ENCODE peak calls at places on chromosomes 6 and 20, in nine cellular contexts. P, I, E, B, W, R, H, G and D are unnamed samples.

GRCh38 chr6:5761370-5761769 is 245.4 kb downstream of the NRN1 start:
- DNase-seq in P (no peak), I (no peak), E (no peak), B (no peak), W (no peak), R (no peak), H (no peak), G (no peak), D (no peak)

GRCh38 chr6:680204-680603 is 12.7 kb downstream of the EXOC2 start:
- DNase-seq in P (no peak), I (no peak), E (no peak), B (no peak), W (no peak), R (no peak), H (no peak), G (no peak), D (no peak)

GRCh38 chr6:51778666-51779065 is 308.7 kb downstream of the PKHD1 start:
- DNase-seq in P (no peak), I (no peak), E (no peak), B (no peak), W (no peak), R (no peak), H (no peak), G (no peak), D (no peak)

GRCh38 chr6:19311786-19312185 is 525.4 kb upstream of the ID4 start:
- DNase-seq in P (no peak), I (no peak), E (no peak), B (no peak), W (no peak), R (no peak), H (no peak), G (no peak), D (no peak)

GRCh38 chr6:64252256-64252655 is 616.7 kb downstream of the PHF3 start:
- DNase-seq in P (no peak), I (no peak), E (no peak), B (no peak), W (no peak), R (no peak), H (no peak), G (no peak), D (no peak)

GRCh38 chr6:152981989-152982767 is 663 bp downstream of the FBXO5 start:
- DNase-seq in P (peak), I (no peak), E (no peak), B (peak), W (no peak), R (no peak), H (no peak), G (no peak), D (no peak)

GRCh38 chr6:106141441-106142237 is 55.5 kb downstream of the PRDM1 start:
- DNase-seq in P (peak), I (no peak), E (peak), B (no peak), W (no peak), R (no peak), H (no peak), G (no peak), D (no peak)

GRCh38 chr6:126038234-126038633 is 51.9 kb downstream of the TRMT11 start:
- DNase-seq in P (no peak), I (no peak), E (no peak), B (no peak), W (no peak), R (no peak), H (no peak), G (no peak), D (no peak)

GRCh38 chr6:2412731-2413130 is 167.3 kb upstream of the GMDS start:
- DNase-seq in P (no peak), I (no peak), E (no peak), B (no peak), W (peak), R (no peak), H (no peak), G (no peak), D (peak)

GRCh38 chr6:31752739-31753319 is 9.6 kb upstream of the SAPCD1 start:
- DNase-seq in P (no peak), I (no peak), E (no peak), B (no peak), W (peak), R (no peak), H (no peak), G (no peak), D (peak)

GRCh38 chr6:30163090-30163917 is at the start of gene TRIM15:
- DNase-seq in P (peak), I (no peak), E (no peak), B (no peak), W (no peak), R (no peak), H (peak), G (no peak), D (no peak)

GRCh38 chr6:84150680-84151079 is 76.8 kb downstream of the CEP162 start:
- DNase-seq in P (no peak), I (peak), E (no peak), B (no peak), W (peak), R (no peak), H (no peak), G (no peak), D (peak)

GRCh38 chr6:57173886-57174510 is 1.9 kb downstream of the BAG2 start:
- DNase-seq in P (no peak), I (peak), E (no peak), B (no peak), W (peak), R (peak), H (no peak), G (no peak), D (peak)

GRCh38 chr20:25005220-25005619 is 12.7 kb upstream of the APMAP start:
- DNase-seq in P (no peak), I (peak), E (no peak), B (no peak), W (no peak), R (no peak), H (no peak), G (no peak), D (no peak)

GRCh38 chr6:82033631-82034211 is 213.8 kb downstream of the IBTK start:
- DNase-seq in P (no peak), I (no peak), E (no peak), B (peak), W (peak), R (no peak), H (no peak), G (no peak), D (peak)

GRCh38 chr20:48629960-48630315 is 197.9 kb downstream of the PREX1 start:
- DNase-seq in P (no peak), I (no peak), E (no peak), B (no peak), W (no peak), R (no peak), H (no peak), G (no peak), D (no peak)

GRCh38 chr6:46990031-46990644 is 52.0 kb downstream of the ADGRF1 start:
- DNase-seq in P (no peak), I (no peak), E (no peak), B (peak), W (no peak), R (no peak), H (no peak), G (no peak), D (peak)

GRCh38 chr20:61575151-61575937 is 323.3 kb downstream of the CDH4 start:
- DNase-seq in P (no peak), I (no peak), E (no peak), B (no peak), W (no peak), R (peak), H (no peak), G (no peak), D (no peak)

GRCh38 chr6:149431905-149432775 is 32.1 kb downstream of the SUMO4 start:
- DNase-seq in P (peak), I (peak), E (peak), B (peak), W (peak), R (peak), H (peak), G (peak), D (peak)

GRCh38 chr6:37783831-37784584 is 35.5 kb upstream of the ZFAND3 start:
- DNase-seq in P (no peak), I (peak), E (peak), B (peak), W (peak), R (no peak), H (no peak), G (no peak), D (peak)

GRCh38 chr6:29927841-29928388 is 14.4 kb upstream of the HLA-A start:
- DNase-seq in P (no peak), I (no peak), E (no peak), B (no peak), W (no peak), R (no peak), H (no peak), G (no peak), D (no peak)

GRCh38 chr6:135267085-135267484 is 86.0 kb downstream of the MYB start:
- DNase-seq in P (no peak), I (no peak), E (no peak), B (no peak), W (no peak), R (no peak), H (no peak), G (no peak), D (no peak)

GRCh38 chr6:10465633-10466499 is 51.0 kb upstream of the TFAP2A start:
- DNase-seq in P (no peak), I (no peak), E (peak), B (no peak), W (peak), R (peak), H (peak), G (no peak), D (peak)

GRCh38 chr6:116564296-116564695 is 7.0 kb upstream of the RWDD1 start:
- DNase-seq in P (no peak), I (no peak), E (no peak), B (no peak), W (no peak), R (no peak), H (no peak), G (no peak), D (no peak)

GRCh38 chr6:150143521-150144293 is 863 bp downstream of the PPP1R14C start:
- DNase-seq in P (no peak), I (no peak), E (peak), B (peak), W (no peak), R (no peak), H (no peak), G (no peak), D (no peak)

GRCh38 chr6:109059591-109060021 is 35.0 kb downstream of the SESN1 start:
- DNase-seq in P (no peak), I (no peak), E (no peak), B (no peak), W (peak), R (no peak), H (no peak), G (no peak), D (peak)

GRCh38 chr6:159304641-159305040 is 135.4 kb downstream of the FNDC1 start:
- DNase-seq in P (no peak), I (no peak), E (no peak), B (no peak), W (no peak), R (no peak), H (no peak), G (no peak), D (no peak)

GRCh38 chr6:33897193-33897479 is 93.3 kb upstream of the MLN start:
- DNase-seq in P (no peak), I (no peak), E (no peak), B (no peak), W (no peak), R (no peak), H (no peak), G (no peak), D (no peak)

GRCh38 chr20:34246126-34246626 is 5.0 kb downstream of the ASIP start:
- DNase-seq in P (no peak), I (no peak), E (no peak), B (no peak), W (no peak), R (no peak), H (no peak), G (no peak), D (no peak)

GRCh38 chr6:7728855-7729590 is 3.1 kb downstream of the BMP6 start:
- DNase-seq in P (no peak), I (no peak), E (no peak), B (no peak), W (no peak), R (no peak), H (no peak), G (no peak), D (peak)

GRCh38 chr6:165663736-165664552 is 903 bp upstream of the PDE10A start:
- DNase-seq in P (no peak), I (no peak), E (peak), B (peak), W (peak), R (no peak), H (no peak), G (no peak), D (no peak)